ENCODE peak calls at places on chromosome 11, in seven cellular contexts. B, F, O, A, Z, J and I are unnamed samples.

GRCh38 chr11:47187723-47188122 is 1.5 kb upstream of the PACSIN3 start:
- DNase-seq in B (no peak), F (no peak), O (no peak), A (no peak), Z (no peak), J (no peak), I (no peak)

GRCh38 chr11:2202071-2202899 is 30.7 kb upstream of the TH start:
- DNase-seq in B (no peak), F (no peak), O (peak; percentile 10), A (no peak), Z (no peak), J (no peak), I (peak; percentile 48)

GRCh38 chr11:120123946-120124345 is 14.0 kb downstream of the TRIM29 start:
- DNase-seq in B (no peak), F (no peak), O (no peak), A (no peak), Z (no peak), J (no peak), I (no peak)

GRCh38 chr11:31652528-31652927 is 143.0 kb downstream of the ELP4 start:
- DNase-seq in B (no peak), F (no peak), O (no peak), A (no peak), Z (no peak), J (no peak), I (no peak)

GRCh38 chr11:115591380-115591779 is 87.2 kb upstream of the CADM1 start:
- DNase-seq in B (no peak), F (no peak), O (no peak), A (no peak), Z (no peak), J (no peak), I (no peak)

GRCh38 chr11:66467034-66467659 is 442 bp downstream of the PELI3 start:
- DNase-seq in B (peak; percentile 16), F (peak; percentile 35), O (peak; percentile 49), A (peak; percentile 33), Z (peak; percentile 52), J (peak; percentile 62), I (peak; percentile 32)

GRCh38 chr11:68351450-68352275 is 39.3 kb downstream of the LRP5 start:
- DNase-seq in B (no peak), F (no peak), O (no peak), A (no peak), Z (no peak), J (no peak), I (no peak)

GRCh38 chr11:65132988-65133700 is 1.2 kb downstream of the SYVN1 start:
- DNase-seq in B (no peak), F (no peak), O (peak; percentile 46), A (no peak), Z (peak; percentile 20), J (peak; percentile 39), I (peak; percentile 57)

GRCh38 chr11:1563697-1564534 is 8.2 kb downstream of the DUSP8 start:
- DNase-seq in B (no peak), F (no peak), O (no peak), A (no peak), Z (no peak), J (no peak), I (no peak)

GRCh38 chr11:94727766-94728165 is 40.4 kb upstream of the AMOTL1 start:
- DNase-seq in B (no peak), F (no peak), O (no peak), A (no peak), Z (no peak), J (no peak), I (no peak)

GRCh38 chr11:120182790-120183491 is 27.9 kb upstream of the OAF start:
- DNase-seq in B (no peak), F (peak; percentile 31), O (no peak), A (no peak), Z (no peak), J (peak; percentile 60), I (no peak)

GRCh38 chr11:76335827-76336226 is 45.1 kb downstream of the THAP12 start:
- DNase-seq in B (no peak), F (no peak), O (no peak), A (no peak), Z (no peak), J (no peak), I (no peak)

GRCh38 chr11:124769804-124770774 is 8.0 kb upstream of the ESAM start:
- DNase-seq in B (no peak), F (no peak), O (no peak), A (no peak), Z (no peak), J (no peak), I (no peak)

GRCh38 chr11:16604784-16605439 is 133.5 kb upstream of the C11orf58 start:
- DNase-seq in B (no peak), F (no peak), O (peak; percentile 56), A (peak; percentile 40), Z (peak; percentile 39), J (peak; percentile 36), I (no peak)

GRCh38 chr11:9176136-9176535 is 84.7 kb upstream of the SCUBE2 start:
- DNase-seq in B (no peak), F (no peak), O (no peak), A (no peak), Z (no peak), J (no peak), I (no peak)

GRCh38 chr11:68825603-68826002 is 16.1 kb downstream of the CPT1A start:
- DNase-seq in B (no peak), F (no peak), O (no peak), A (no peak), Z (no peak), J (no peak), I (no peak)

GRCh38 chr11:77724639-77725038 is 87.0 kb upstream of the CLNS1A start:
- DNase-seq in B (no peak), F (no peak), O (no peak), A (peak; percentile 5), Z (no peak), J (no peak), I (no peak)

GRCh38 chr11:35293699-35294098 is 125.7 kb downstream of the SLC1A2 start:
- DNase-seq in B (no peak), F (no peak), O (no peak), A (no peak), Z (no peak), J (no peak), I (no peak)

GRCh38 chr11:90823446-90823845 is 600.6 kb upstream of the CHORDC1 start:
- DNase-seq in B (no peak), F (no peak), O (no peak), A (no peak), Z (no peak), J (no peak), I (no peak)

GRCh38 chr11:27075655-27076054 is 35.0 kb downstream of the BBOX1 start:
- DNase-seq in B (no peak), F (no peak), O (no peak), A (no peak), Z (no peak), J (no peak), I (no peak)

GRCh38 chr11:132111781-132112380 is 741.5 kb downstream of the NTM start:
- DNase-seq in B (no peak), F (no peak), O (no peak), A (no peak), Z (no peak), J (no peak), I (no peak)

GRCh38 chr11:19651654-19652053 is 61.0 kb upstream of the NAV2 start:
- DNase-seq in B (no peak), F (no peak), O (no peak), A (no peak), Z (no peak), J (no peak), I (no peak)

GRCh38 chr11:68406318-68407313 is 53.9 kb upstream of the PPP6R3 start:
- DNase-seq in B (no peak), F (no peak), O (no peak), A (no peak), Z (peak; percentile 30), J (no peak), I (no peak)